ENCODE peak calls at places on chromosomes 6 and 20, in six cellular contexts. One of them, this sample, is unnamed.

GRCh38 chr6:11427091-11427739 is 110.3 kb upstream of the TMEM170B start:
- DNase-seq in mesendoderm: no peak
- DNase-seq in NCI-H1436: no peak
- DNase-seq in IMR-90: no peak
- DNase-seq in endodermal cell: no peak
- DNase-seq in GM03348: no peak
- DNase-seq in this sample: no peak

GRCh38 chr6:131660195-131660594 is 23.1 kb downstream of the ENPP3 start:
- DNase-seq in mesendoderm: peak; percentile 3
- DNase-seq in GM03348: no peak
- DNase-seq in endodermal cell: no peak
- DNase-seq in NCI-H1436: no peak
- DNase-seq in IMR-90: peak; percentile 78
- DNase-seq in this sample: no peak

GRCh38 chr20:63738687-63739128 is 868 bp upstream of the SLC2A4RG start:
- DNase-seq in IMR-90: no peak
- DNase-seq in GM03348: no peak
- DNase-seq in NCI-H1436: no peak
- DNase-seq in endodermal cell: peak; percentile 90
- DNase-seq in mesendoderm: peak; percentile 82
- DNase-seq in this sample: no peak

GRCh38 chr6:50555982-50556381 is 157.3 kb upstream of the TFAP2D start:
- DNase-seq in endodermal cell: no peak
- DNase-seq in mesendoderm: no peak
- DNase-seq in GM03348: no peak
- DNase-seq in NCI-H1436: no peak
- DNase-seq in IMR-90: no peak
- DNase-seq in this sample: no peak

GRCh38 chr6:158653577-158654354 is 3.9 kb downstream of the SYTL3 start:
- DNase-seq in mesendoderm: no peak
- DNase-seq in GM03348: no peak
- DNase-seq in NCI-H1436: no peak
- DNase-seq in endodermal cell: peak; percentile 48
- DNase-seq in IMR-90: peak; percentile 72
- DNase-seq in this sample: no peak

GRCh38 chr6:113903666-113904330 is 46.7 kb downstream of the MARCKS start:
- DNase-seq in GM03348: peak; percentile 17
- DNase-seq in IMR-90: peak; percentile 58
- DNase-seq in mesendoderm: peak; percentile 28
- DNase-seq in NCI-H1436: no peak
- DNase-seq in endodermal cell: peak; percentile 52
- DNase-seq in this sample: no peak

GRCh38 chr6:121677551-121677950 is 242.1 kb downstream of the GJA1 start:
- DNase-seq in mesendoderm: no peak
- DNase-seq in NCI-H1436: no peak
- DNase-seq in endodermal cell: no peak
- DNase-seq in IMR-90: no peak
- DNase-seq in GM03348: no peak
- DNase-seq in this sample: no peak

GRCh38 chr6:71205336-71205956 is 83.2 kb upstream of the OGFRL1 start:
- DNase-seq in IMR-90: peak; percentile 51
- DNase-seq in endodermal cell: no peak
- DNase-seq in GM03348: peak; percentile 35
- DNase-seq in mesendoderm: no peak
- DNase-seq in NCI-H1436: no peak
- DNase-seq in this sample: no peak

GRCh38 chr6:93294879-93295278 is 124.5 kb downstream of the EPHA7 start:
- DNase-seq in endodermal cell: no peak
- DNase-seq in mesendoderm: no peak
- DNase-seq in IMR-90: no peak
- DNase-seq in NCI-H1436: no peak
- DNase-seq in GM03348: no peak
- DNase-seq in this sample: no peak

GRCh38 chr6:20038805-20039204 is 173.5 kb downstream of the MBOAT1 start:
- DNase-seq in GM03348: no peak
- DNase-seq in mesendoderm: peak; percentile 54
- DNase-seq in NCI-H1436: no peak
- DNase-seq in endodermal cell: no peak
- DNase-seq in IMR-90: peak; percentile 17
- DNase-seq in this sample: no peak